ENCODE peak calls at places on chromosomes 2 and 18, in six cellular contexts. B is fibroblast of the aortic adventitia, P is cardiac muscle cell, M is HFFc6, K is SK-N-SH, X is heart right ventricle. R is an unnamed sample.

GRCh38 chr2:206443735-206444527 is 599 bp downstream of the ADAM23 start:
- DNase-seq in B (peak), P (peak), M (no peak), K (peak), X (peak), R (peak)

GRCh38 chr2:33210626-33211025 is 263.9 kb downstream of the LTBP1 start:
- DNase-seq in B (peak), P (no peak), M (peak), K (no peak), X (no peak), R (peak)

GRCh38 chr2:127153691-127154158 is 46.8 kb upstream of the BIN1 start:
- DNase-seq in B (peak), P (no peak), M (peak), K (no peak), X (no peak), R (peak)

GRCh38 chr2:48249631-48250473 is 280.1 kb upstream of the STON1 start:
- DNase-seq in B (peak), P (no peak), M (no peak), K (no peak), X (no peak), R (no peak)

GRCh38 chr18:67919316-67919715 is 402.8 kb upstream of the DSEL start:
- DNase-seq in B (no peak), P (no peak), M (no peak), K (no peak), X (no peak), R (no peak)

GRCh38 chr2:218262631-218263586 is 2.1 kb downstream of the GPBAR1 start:
- DNase-seq in B (no peak), P (no peak), M (no peak), K (no peak), X (peak), R (peak)

GRCh38 chr18:10167759-10168158 is 253.9 kb downstream of the VAPA start:
- DNase-seq in B (no peak), P (no peak), M (no peak), K (no peak), X (no peak), R (no peak)

GRCh38 chr2:227201806-227202205 is 37.4 kb downstream of the COL4A3 start:
- DNase-seq in B (no peak), P (no peak), M (no peak), K (no peak), X (no peak), R (no peak)

GRCh38 chr2:14132386-14132785 is 500.1 kb upstream of the LRATD1 start:
- DNase-seq in B (no peak), P (no peak), M (no peak), K (no peak), X (no peak), R (no peak)

GRCh38 chr2:41703123-41703522 is 344.7 kb upstream of the PKDCC start:
- DNase-seq in B (no peak), P (no peak), M (no peak), K (no peak), X (no peak), R (no peak)

GRCh38 chr2:152328013-152328412 is 7.0 kb upstream of the FMNL2 start:
- DNase-seq in B (no peak), P (no peak), M (no peak), K (no peak), X (no peak), R (no peak)

GRCh38 chr2:10931710-10932255 is 20.0 kb downstream of the KCNF1 start:
- DNase-seq in B (peak), P (no peak), M (peak), K (no peak), X (no peak), R (peak)

GRCh38 chr2:218448934-218449333 is 30.0 kb downstream of the VIL1 start:
- DNase-seq in B (peak), P (no peak), M (peak), K (no peak), X (no peak), R (no peak)

GRCh38 chr18:2901405-2901989 is 54.7 kb downstream of the EMILIN2 start:
- DNase-seq in B (peak), P (no peak), M (peak), K (no peak), X (no peak), R (no peak)

GRCh38 chr2:181072486-181072885 is 92.1 kb downstream of the UBE2E3 start:
- DNase-seq in B (peak), P (no peak), M (peak), K (no peak), X (no peak), R (no peak)

GRCh38 chr2:181074457-181074856 is 94.1 kb downstream of the UBE2E3 start:
- DNase-seq in B (peak), P (no peak), M (peak), K (no peak), X (no peak), R (no peak)

GRCh38 chr2:181076666-181077065 is 96.3 kb downstream of the UBE2E3 start:
- DNase-seq in B (no peak), P (no peak), M (no peak), K (no peak), X (no peak), R (no peak)

GRCh38 chr2:181073896-181074295 is 93.5 kb downstream of the UBE2E3 start:
- DNase-seq in B (peak), P (no peak), M (no peak), K (no peak), X (no peak), R (no peak)

GRCh38 chr2:181077128-181077709 is 96.8 kb downstream of the UBE2E3 start:
- DNase-seq in B (peak), P (peak), M (peak), K (peak), X (no peak), R (no peak)
- TF ChIP-seq CTCF in B (peak), P (peak), M (peak), K (peak), X (peak), R (peak)

DNA sequence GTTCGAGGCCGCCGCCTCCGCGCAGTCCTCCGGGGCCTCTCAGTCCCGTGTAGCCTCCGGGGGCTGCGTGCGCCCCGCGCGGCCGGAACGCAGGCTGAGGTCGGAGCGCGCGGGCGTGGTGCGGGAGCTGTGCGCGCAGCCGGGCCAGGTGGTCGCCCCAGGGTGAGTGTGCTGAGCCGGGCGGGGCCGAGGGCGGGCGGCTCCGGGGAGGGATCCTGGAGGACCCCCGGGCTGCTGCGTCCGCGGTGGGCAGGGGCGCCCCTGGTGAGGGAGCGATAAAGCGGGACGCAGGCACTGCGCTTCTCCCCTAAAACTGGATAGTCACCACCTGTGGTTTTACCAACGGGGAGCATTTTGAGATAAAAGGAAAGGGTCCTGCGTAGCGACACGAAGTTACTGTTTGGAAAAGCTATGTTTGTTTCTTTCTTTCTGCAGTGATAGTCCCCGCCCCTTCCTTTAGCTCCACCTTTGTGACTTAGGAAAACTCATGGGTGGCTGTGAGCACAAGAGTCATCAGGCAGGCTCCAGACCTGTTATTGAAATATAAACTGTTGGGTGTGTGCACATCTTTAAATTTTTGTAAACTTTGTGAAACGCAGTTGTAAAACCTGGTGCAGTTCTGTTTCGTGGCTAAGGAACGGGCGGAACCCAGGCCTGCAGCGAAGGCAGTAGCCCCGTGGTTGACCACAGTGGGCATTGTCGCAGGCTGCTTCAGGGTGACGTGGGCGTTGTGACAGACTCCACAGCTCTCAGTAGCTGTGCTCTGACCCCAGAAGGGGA is 687 bp downstream of the CTDP1 start:
- DNase-seq in B (peak), P (peak), M (peak), K (peak), X (peak), R (peak)
- TF ChIP-seq CTCF in B (no peak), P (no peak), M (peak), K (no peak), X (no peak), R (no peak)

GRCh38 chr18:40159141-40160017 is 1795.7 kb upstream of the PIK3C3 start:
- DNase-seq in B (no peak), P (peak), M (peak), K (peak), X (no peak), R (no peak)
- TF ChIP-seq CTCF in B (no peak), P (peak), M (peak), K (peak), X (peak), R (peak)

GRCh38 chr18:32958746-32959145 is 185.9 kb upstream of the KLHL14 start:
- DNase-seq in B (no peak), P (no peak), M (no peak), K (no peak), X (no peak), R (no peak)

GRCh38 chr18:32956591-32957310 is 183.9 kb upstream of the KLHL14 start:
- DNase-seq in B (peak), P (peak), M (no peak), K (peak), X (no peak), R (peak)
- TF ChIP-seq CTCF in B (peak), P (peak), M (no peak), K (peak), X (no peak), R (peak)

DNA sequence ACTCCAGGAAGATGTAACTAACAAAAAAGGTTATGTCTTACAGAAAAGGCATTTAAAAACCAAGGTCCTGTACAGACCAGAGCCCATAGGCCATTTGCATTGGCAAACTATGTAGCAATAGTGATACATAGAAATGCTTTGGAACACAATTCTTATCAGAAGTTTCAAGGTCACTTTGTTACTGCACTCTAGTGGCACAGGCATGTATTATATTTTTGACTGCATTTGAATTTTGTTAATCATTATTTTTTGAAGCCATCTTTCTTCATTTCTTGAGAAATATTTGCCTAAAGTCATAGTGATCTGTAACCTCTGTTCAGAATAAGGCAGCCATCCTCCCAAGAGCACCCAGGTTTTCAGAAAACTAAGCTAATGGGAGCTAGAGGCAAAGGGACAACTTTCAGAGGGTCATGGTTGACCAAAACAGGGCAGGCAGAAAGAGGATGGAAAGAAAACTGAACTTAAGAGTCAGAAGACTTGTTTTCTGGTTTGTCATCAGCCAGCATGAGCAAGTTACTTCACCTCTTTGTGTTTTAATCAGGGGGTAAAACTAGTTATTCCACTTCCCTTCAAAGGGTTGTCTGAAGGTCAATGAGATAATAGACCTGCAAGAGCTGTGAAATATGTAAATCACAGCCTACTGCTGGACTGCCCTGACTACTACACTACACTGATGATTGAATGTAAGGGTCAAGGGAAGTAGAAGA is 41.5 kb downstream of the SLC38A11 start:
- DNase-seq in B (peak), P (peak), M (peak), K (no peak), X (no peak), R (peak)
- TF ChIP-seq CTCF in B (peak), P (peak), M (peak), K (peak), X (peak), R (peak)

DNA sequence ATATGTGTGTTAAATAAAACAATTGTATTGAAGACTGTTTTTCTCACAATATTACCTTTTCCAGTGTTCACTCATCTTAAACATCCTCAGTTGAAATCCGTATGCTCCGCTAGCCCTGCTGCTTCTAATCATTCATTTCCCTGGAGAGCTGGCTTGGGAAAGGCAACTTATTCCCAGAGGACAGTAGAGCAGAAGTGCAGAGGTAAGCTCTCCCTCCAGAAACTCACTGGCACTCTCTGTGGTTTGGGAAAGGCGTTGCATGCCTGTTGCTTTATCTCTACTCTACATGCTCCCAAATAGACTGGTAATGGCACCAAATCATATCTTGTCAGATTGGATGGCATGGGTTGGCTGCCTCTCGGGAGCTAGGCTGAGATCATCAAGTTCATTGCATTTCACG is 117.1 kb upstream of the BOD1L2 start:
- DNase-seq in B (no peak), P (no peak), M (no peak), K (no peak), X (no peak), R (no peak)
- TF ChIP-seq CTCF in B (no peak), P (no peak), M (peak), K (no peak), X (no peak), R (no peak)

DNA sequence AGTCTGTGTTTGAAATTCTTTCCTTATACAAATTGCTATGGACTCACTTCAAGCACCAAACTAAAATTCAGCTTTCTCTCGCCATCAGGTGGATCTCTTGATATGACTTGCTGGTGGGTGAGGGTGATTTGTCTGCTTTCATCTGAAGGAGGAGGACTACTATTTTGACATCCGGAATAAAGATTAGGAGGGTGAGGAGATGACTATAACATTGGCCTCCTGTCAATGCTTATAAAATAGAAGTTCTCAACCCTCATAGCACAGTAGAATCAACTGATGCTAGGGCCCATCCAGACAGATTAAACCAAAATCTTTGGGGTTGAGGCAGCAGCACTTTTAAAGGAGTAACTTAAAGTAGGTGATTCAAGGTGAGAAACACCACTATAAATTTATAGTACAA is 120.4 kb upstream of the DNAJC10 start:
- DNase-seq in B (no peak), P (no peak), M (no peak), K (no peak), X (no peak), R (no peak)
- TF ChIP-seq CTCF in B (no peak), P (no peak), M (no peak), K (no peak), X (no peak), R (no peak)

DNA sequence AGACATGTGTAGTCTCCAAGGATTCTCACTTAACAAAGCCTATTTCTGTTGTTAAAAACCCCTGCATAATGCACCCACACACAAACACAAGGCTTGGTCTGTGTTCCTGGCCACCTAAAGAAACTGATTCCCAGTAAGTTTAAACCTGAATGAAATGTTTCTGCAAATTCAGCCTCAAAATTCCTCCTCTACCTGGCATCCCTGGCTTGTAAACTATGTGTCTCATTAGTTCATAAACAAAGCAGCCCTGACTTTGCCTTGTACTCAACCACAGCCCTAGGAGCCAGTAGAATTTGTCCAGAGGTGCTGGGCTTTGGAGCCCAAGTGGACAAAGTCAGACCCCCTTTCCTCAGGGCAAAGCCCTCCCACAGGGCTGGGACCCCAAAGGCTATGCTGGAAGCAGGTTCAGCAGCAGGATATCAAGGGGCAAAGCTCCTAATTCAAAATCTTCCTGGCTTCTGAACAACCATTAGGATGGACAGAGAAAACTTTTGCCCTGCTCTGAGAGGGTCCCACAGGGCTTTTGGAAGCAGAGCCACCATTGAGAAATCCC is 2.6 kb upstream of the HOXD13 start:
- DNase-seq in B (no peak), P (no peak), M (no peak), K (no peak), X (no peak), R (no peak)
- TF ChIP-seq CTCF in B (no peak), P (no peak), M (no peak), K (no peak), X (no peak), R (no peak)

R was measured in adrenal gland.